ENCODE peak calls at places on chromosomes 12 and 14, in six cellular contexts. U, J, P, V, C and E are unnamed samples.

GRCh38 chr14:55712505-55712904 is 132.5 kb downstream of the KTN1 start:
- DNase-seq in U (no peak), J (no peak), P (no peak), V (no peak), C (no peak), E (no peak)

GRCh38 chr14:43535231-43535838 is 971.7 kb downstream of the FSCB start:
- DNase-seq in U (no peak), J (no peak), P (no peak), V (no peak), C (no peak), E (no peak)

GRCh38 chr12:132292328-132293319 is 36.8 kb downstream of the GALNT9 start:
- DNase-seq in U (no peak), J (no peak), P (no peak), V (no peak), C (no peak), E (no peak)

GRCh38 chr12:3680919-3681594 is 71.9 kb downstream of the CRACR2A start:
- DNase-seq in U (no peak), J (no peak), P (peak), V (no peak), C (no peak), E (peak)

GRCh38 chr12:89306827-89307498 is 45.3 kb downstream of the DUSP6 start:
- DNase-seq in U (no peak), J (no peak), P (no peak), V (no peak), C (no peak), E (no peak)

GRCh38 chr14:31286456-31287293 is 79.1 kb upstream of the HECTD1 start:
- DNase-seq in U (no peak), J (no peak), P (no peak), V (peak), C (no peak), E (no peak)

GRCh38 chr14:71523630-71524320 is 408.5 kb upstream of the RGS6 start:
- DNase-seq in U (no peak), J (no peak), P (no peak), V (no peak), C (no peak), E (no peak)

GRCh38 chr14:37608649-37609048 is 13.2 kb downstream of the TTC6 start:
- DNase-seq in U (no peak), J (no peak), P (no peak), V (no peak), C (no peak), E (no peak)

GRCh38 chr12:60191271-60191670 is 595.4 kb downstream of the SLC16A7 start:
- DNase-seq in U (no peak), J (no peak), P (no peak), V (no peak), C (no peak), E (no peak)

GRCh38 chr12:40152783-40153383 is 47.0 kb upstream of the SLC2A13 start:
- DNase-seq in U (no peak), J (peak), P (peak), V (peak), C (peak), E (no peak)

GRCh38 chr12:104866286-104866685 is 91.8 kb downstream of the SLC41A2 start:
- DNase-seq in U (no peak), J (no peak), P (no peak), V (no peak), C (no peak), E (no peak)

GRCh38 chr12:67067453-67068203 is 201.5 kb upstream of the CAND1 start:
- DNase-seq in U (no peak), J (no peak), P (no peak), V (peak), C (no peak), E (no peak)

GRCh38 chr12:115037830-115038229 is 353.9 kb upstream of the TBX3 start:
- DNase-seq in U (no peak), J (no peak), P (no peak), V (no peak), C (no peak), E (no peak)

GRCh38 chr14:33184587-33184986 is 245.9 kb downstream of the NPAS3 start:
- DNase-seq in U (no peak), J (no peak), P (no peak), V (peak), C (no peak), E (no peak)

GRCh38 chr14:94685166-94685581 is 73.0 kb downstream of the SERPINA3 start:
- DNase-seq in U (no peak), J (no peak), P (no peak), V (peak), C (peak), E (no peak)

GRCh38 chr12:66111605-66112004 is 18.9 kb downstream of the LLPH start:
- DNase-seq in U (no peak), J (no peak), P (no peak), V (no peak), C (no peak), E (no peak)

GRCh38 chr14:50853891-50854290 is 18.0 kb upstream of the ABHD12B start:
- DNase-seq in U (no peak), J (no peak), P (no peak), V (no peak), C (no peak), E (no peak)
- H3K4me3 ChIP-seq in U (no peak), J (no peak), P (no peak), V (no peak), C (no peak), E (no peak)

DNA sequence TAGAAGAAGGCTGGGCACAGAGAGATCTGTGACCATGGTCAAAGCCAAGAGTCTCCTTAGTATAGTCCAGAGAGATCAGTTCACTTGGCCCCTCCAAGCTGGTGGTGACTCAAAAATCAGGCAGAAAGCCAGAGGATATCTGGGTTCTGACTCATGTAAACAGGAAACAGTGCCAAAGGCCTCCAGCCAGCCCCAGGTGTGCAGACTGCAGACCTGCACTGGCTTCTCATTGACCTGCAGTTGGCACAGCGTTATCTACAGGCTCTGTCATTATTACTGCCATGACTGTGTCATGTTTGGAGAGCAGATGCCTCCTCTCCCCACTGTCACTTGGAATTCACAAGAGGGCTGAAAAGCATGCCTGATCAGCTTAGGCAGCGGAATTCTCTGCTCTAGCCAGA is 295.7 kb upstream of the PRKD1 start:
- DNase-seq in U (peak), J (peak), P (peak), V (no peak), C (peak), E (no peak)
- TF ChIP-seq POLR2AphosphoS5 in U (peak), J (peak), P (peak), V (no peak), C (peak), E (no peak)

DNA sequence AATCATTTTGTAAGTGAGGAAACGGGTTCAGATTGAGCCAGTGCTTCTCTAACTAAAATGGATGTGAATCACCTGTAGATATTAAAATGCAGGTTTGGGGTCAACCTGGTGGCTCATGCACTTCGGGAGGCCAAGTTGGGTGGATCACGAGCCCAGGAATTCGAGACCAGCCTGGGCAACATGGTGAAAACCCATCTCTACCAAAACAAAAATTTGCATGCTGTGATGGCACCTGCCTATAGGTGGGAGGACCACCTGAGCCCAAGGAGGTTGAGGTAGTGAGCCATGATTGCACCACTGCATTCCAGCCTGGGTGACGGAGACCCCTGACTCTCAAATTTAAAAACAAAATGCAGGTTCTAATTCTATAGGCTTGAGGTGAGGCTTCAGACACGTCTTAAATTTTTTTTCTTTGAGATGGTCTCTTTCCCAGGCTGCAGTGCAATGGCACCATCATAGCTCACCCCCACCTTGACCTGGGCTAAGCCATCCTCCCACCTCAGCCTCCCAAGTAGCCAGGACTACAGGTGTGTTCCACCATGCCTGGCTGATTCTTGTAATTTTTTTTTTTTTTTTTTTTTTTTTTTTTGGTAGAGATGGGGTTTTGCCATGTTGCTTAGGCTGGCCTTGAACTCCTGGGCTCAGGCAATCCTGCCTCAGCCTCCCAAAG is 9.0 kb downstream of the TUBA1C start:
- DNase-seq in U (no peak), J (no peak), P (no peak), V (no peak), C (no peak), E (no peak)
- TF ChIP-seq CTCF in U (no peak), J (no peak), P (no peak), V (no peak), C (no peak), E (no peak)

GRCh38 chr14:20413785-20414117 is 450 bp upstream of the TEP1 start:
- DNase-seq in U (no peak), J (no peak), P (peak), V (peak), C (no peak), E (no peak)
- H3K4me3 ChIP-seq in U (peak), J (peak), P (peak), V (peak), C (peak), E (peak)

GRCh38 chr12:111407371-111408115 is 1.8 kb downstream of the SH2B3 start:
- DNase-seq in U (no peak), J (no peak), P (no peak), V (no peak), C (no peak), E (no peak)
- TF ChIP-seq POLR2AphosphoS5 in U (no peak), J (no peak), P (no peak), V (no peak), C (no peak), E (no peak)

GRCh38 chr12:110102255-110102654 is 21.9 kb upstream of the IFT81 start:
- DNase-seq in U (no peak), J (no peak), P (no peak), V (peak), C (no peak), E (no peak)
- TF ChIP-seq CTCF in U (peak), J (peak), P (peak), V (peak), C (peak), E (no peak)

GRCh38 chr14:34710006-34710405 is 4.4 kb downstream of the CFL2 start:
- DNase-seq in U (no peak), J (no peak), P (no peak), V (no peak), C (no peak), E (no peak)
- H3K4me3 ChIP-seq in U (no peak), J (no peak), P (no peak), V (no peak), C (no peak), E (no peak)

GRCh38 chr12:740921-741320 is 11.5 kb upstream of the WNK1 start:
- DNase-seq in U (no peak), J (no peak), P (no peak), V (no peak), C (no peak), E (no peak)

GRCh38 chr12:738712-739111 is 13.7 kb upstream of the WNK1 start:
- DNase-seq in U (no peak), J (no peak), P (no peak), V (no peak), C (no peak), E (no peak)

GRCh38 chr12:739349-739748 is 13.0 kb upstream of the WNK1 start:
- DNase-seq in U (no peak), J (no peak), P (no peak), V (no peak), C (no peak), E (no peak)

DNA sequence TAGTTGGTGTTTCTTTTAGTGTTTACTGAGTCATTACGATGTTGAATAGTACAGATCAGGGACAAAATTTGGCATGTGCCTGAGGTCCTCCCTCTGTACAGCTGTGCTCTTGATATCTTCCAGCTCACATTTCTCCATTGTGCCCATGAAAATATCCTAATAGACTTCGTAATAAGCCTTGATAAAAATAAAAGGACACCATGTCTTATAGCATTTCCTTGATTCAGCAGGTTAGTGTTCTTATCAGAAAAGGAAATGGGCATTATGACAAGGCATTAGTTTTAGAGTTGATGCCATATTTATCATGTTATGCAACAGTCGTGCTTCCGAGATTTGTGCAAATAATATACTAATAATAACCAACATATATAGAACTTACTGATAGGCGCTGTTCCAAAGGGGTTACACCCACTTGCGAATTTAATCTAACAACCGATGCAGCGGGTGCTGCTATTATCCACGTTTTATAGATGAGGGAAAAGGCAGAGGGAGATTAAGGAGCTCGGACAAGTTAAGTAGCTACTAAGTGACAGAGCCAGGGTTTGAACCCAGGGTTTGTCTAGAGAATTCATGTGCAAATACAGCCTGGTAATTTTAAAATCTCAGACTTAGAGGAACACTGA is 15.2 kb upstream of the WNK1 start:
- DNase-seq in U (no peak), J (no peak), P (no peak), V (no peak), C (no peak), E (no peak)
- TF ChIP-seq POLR2AphosphoS5 in U (no peak), J (no peak), P (no peak), V (no peak), C (no peak), E (no peak)

GRCh38 chr12:76688627-76689026 is 75.3 kb upstream of the ZDHHC17 start:
- DNase-seq in U (no peak), J (no peak), P (no peak), V (peak), C (no peak), E (no peak)
- TF ChIP-seq CTCF in U (no peak), J (peak), P (no peak), V (peak), C (no peak), E (no peak)